ENCODE peak calls at places on chromosomes 7 and 10, in four cellular contexts. H is osteocyte, G is MCF 10A, Z is Calu3. C is an unnamed sample.
A peak's percentile ranks its signal among the peaks of the same experiment; 100 is the strongest.

GRCh38 chr7:14507617-14508016 is 394.9 kb downstream of the DGKB start:
- DNase-seq in G (peak; percentile 99), Z (peak; percentile 64), H (no peak), C (no peak)

GRCh38 chr10:34323197-34323596 is 491.9 kb downstream of the PARD3 start:
- DNase-seq in H (no peak), G (no peak), Z (no peak), C (no peak)

GRCh38 chr7:2405601-2406345 is 2.4 kb downstream of the CHST12 start:
- DNase-seq in Z (no peak), H (no peak), G (no peak), C (peak; percentile 26)

GRCh38 chr10:49610735-49611165 is 640 bp downstream of the SLC18A3 start:
- DNase-seq in G (no peak), H (no peak), Z (no peak), C (no peak)

GRCh38 chr7:30135551-30136271 is 925 bp downstream of the MTURN start:
- DNase-seq in H (peak; percentile 88), Z (peak; percentile 70), G (peak; percentile 41), C (peak; percentile 59)

GRCh38 chr10:24645784-24646183 is 77.9 kb downstream of the ARHGAP21 start:
- DNase-seq in G (no peak), H (no peak), Z (no peak), C (no peak)

GRCh38 chr10:118966131-118967125 is 63.1 kb upstream of the NANOS1 start:
- DNase-seq in G (no peak), H (no peak), Z (no peak), C (no peak)

GRCh38 chr10:114538544-114538906 is 119.5 kb downstream of the ABLIM1 start:
- DNase-seq in G (no peak), Z (peak; percentile 54), H (no peak), C (peak; percentile 24)

GRCh38 chr10:61284222-61284890 is 168.8 kb downstream of the TMEM26 start:
- DNase-seq in H (no peak), G (peak; percentile 63), Z (peak; percentile 16), C (no peak)

GRCh38 chr7:25028370-25028971 is 48.5 kb upstream of the OSBPL3 start:
- DNase-seq in G (peak; percentile 38), Z (peak; percentile 68), H (no peak), C (no peak)

GRCh38 chr7:107972075-107972482 is 30.9 kb downstream of the LAMB1 start:
- DNase-seq in H (no peak), Z (no peak), G (peak; percentile 91), C (no peak)

GRCh38 chr7:81185072-81185471 is 266.2 kb upstream of the SEMA3C start:
- DNase-seq in Z (no peak), G (no peak), H (no peak), C (no peak)

DNA sequence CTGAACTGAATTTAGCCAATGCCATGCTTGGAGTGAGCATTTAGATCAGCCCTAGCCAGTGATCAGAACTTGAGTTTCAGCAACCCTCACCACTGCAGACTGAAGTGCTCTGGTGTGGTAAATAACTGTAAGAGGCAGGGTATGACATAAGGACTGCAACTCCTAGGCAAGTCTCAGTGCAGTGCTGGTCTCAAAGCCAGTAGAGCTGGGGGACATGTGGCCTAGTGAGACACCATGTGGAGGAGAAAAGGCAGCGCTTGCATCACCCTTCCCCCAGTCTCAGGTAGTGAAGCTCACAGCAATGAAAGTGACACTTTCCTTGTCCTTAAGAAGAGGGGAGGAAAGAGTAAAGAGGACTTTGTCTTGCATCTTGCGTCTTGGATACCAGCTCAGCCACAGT is 386.8 kb upstream of the POT1 start:
- DNase-seq in Z (peak; percentile 65), G (peak; percentile 61), H (no peak), C (no peak)
- TF ChIP-seq CTCF in Z (peak; percentile 40), G (peak; percentile 29), H (peak; percentile 37), C (no peak)

DNA sequence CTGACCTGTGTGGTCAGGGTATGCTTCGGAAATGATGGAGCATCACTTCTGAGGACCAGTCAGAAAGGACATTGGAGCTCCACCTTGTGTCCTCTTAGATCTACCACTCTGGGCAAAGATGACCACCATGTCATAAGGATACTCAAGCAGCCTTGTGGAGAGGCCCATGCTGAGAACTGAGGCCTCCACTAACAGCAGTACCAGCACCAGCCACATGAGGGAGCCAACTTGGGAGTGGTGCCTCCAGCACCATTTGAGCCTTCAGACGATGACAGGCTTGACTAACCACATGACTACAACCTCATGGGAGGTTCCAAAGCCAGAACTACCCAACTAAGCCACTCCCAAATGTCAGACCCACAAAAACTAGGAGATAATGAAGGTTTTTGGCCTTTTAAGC is 116.0 kb downstream of the NPTX2 start:
- DNase-seq in H (no peak), Z (peak; percentile 64), G (peak; percentile 61), C (no peak)
- TF ChIP-seq CTCF in H (peak; percentile 34), Z (peak; percentile 30), G (peak; percentile 43), C (no peak)

GRCh38 chr10:85224366-85224960 is 896.1 kb downstream of the CCSER2 start:
- DNase-seq in Z (no peak), H (no peak), G (no peak), C (no peak)

GRCh38 chr10:85225311-85225710 is 896.9 kb downstream of the CCSER2 start:
- DNase-seq in Z (no peak), H (no peak), G (no peak), C (no peak)

DNA sequence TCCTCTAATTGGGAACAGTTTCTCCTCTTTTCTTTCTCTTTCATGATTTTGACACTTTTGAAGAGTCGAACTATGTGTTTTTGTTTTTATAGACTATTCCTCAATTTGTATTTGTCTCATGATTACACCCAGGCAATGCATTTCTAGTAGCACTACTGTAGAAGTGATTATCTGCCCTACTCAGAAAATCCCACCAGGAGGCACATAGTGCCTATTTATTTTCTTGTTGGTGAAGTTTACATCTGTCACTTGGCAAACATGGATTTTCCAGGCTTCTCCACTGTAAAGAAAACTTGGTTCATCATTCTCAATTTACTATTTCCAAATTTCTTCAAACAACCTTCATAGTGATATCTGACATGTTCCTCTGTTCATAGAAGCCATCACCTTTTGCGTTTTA is 893.9 kb downstream of the CCSER2 start:
- DNase-seq in Z (no peak), G (peak; percentile 14), H (no peak), C (no peak)
- TF ChIP-seq CTCF in Z (no peak), G (no peak), H (peak; percentile 6), C (no peak)

GRCh38 chr7:73668103-73668937 is 689 bp downstream of the VPS37D start:
- DNase-seq in H (no peak), G (no peak), Z (no peak), C (no peak)

GRCh38 chr7:73669858-73670385 is 2.3 kb downstream of the VPS37D start:
- DNase-seq in Z (no peak), G (no peak), H (no peak), C (no peak)

GRCh38 chr7:73671317-73671651 is 3.7 kb downstream of the VPS37D start:
- DNase-seq in Z (no peak), H (no peak), G (no peak), C (no peak)

GRCh38 chr7:73669316-73669715 is 1.7 kb downstream of the VPS37D start:
- DNase-seq in H (no peak), G (no peak), Z (no peak), C (no peak)

GRCh38 chr7:73667344-73668102 is at the start of gene VPS37D:
- DNase-seq in H (peak; percentile 98), Z (peak; percentile 92), G (peak; percentile 88), C (peak; percentile 97)
- TF ChIP-seq CTCF in H (peak; percentile 85), Z (peak; percentile 67), G (peak; percentile 95), C (no peak)

DNA sequence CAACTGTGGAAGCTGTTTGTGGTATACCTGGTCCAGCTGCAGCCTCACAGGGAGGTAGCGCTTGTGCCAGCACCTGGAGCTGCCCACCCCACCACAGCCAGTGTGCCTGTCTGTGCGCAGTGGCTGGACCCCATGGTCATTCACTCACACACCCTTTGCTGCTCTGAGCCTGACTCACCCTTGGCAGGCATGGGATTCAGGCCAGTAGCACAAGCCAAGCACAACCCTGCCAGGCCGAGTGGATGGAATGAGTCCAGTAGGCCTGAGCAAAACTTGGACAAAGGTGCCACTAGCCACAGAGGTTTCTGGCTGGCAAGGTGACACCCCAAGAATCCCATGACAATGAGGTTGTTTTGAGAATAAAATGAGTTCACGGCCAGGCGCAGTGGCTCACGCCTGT is 19.0 kb downstream of the RBM48 start:
- DNase-seq in Z (no peak), H (no peak), G (no peak), C (no peak)
- TF ChIP-seq CTCF in Z (no peak), H (no peak), G (no peak), C (no peak)

GRCh38 chr7:121940907-121941306 is 67.9 kb downstream of the PTPRZ1 start:
- DNase-seq in G (no peak), H (no peak), Z (no peak), C (no peak)

GRCh38 chr7:121938429-121938996 is 65.6 kb downstream of the PTPRZ1 start:
- DNase-seq in H (no peak), Z (no peak), G (no peak), C (no peak)

GRCh38 chr7:121945066-121945848 is 72.3 kb downstream of the PTPRZ1 start:
- DNase-seq in H (no peak), G (peak; percentile 60), Z (no peak), C (no peak)

GRCh38 chr7:121945849-121946238 is 72.9 kb downstream of the PTPRZ1 start:
- DNase-seq in Z (no peak), G (peak; percentile 33), H (no peak), C (no peak)

GRCh38 chr7:121941836-121942235 is 68.9 kb downstream of the PTPRZ1 start:
- DNase-seq in G (no peak), H (no peak), Z (no peak), C (no peak)
- TF ChIP-seq CTCF in G (no peak), H (no peak), Z (no peak), C (no peak)

DNA sequence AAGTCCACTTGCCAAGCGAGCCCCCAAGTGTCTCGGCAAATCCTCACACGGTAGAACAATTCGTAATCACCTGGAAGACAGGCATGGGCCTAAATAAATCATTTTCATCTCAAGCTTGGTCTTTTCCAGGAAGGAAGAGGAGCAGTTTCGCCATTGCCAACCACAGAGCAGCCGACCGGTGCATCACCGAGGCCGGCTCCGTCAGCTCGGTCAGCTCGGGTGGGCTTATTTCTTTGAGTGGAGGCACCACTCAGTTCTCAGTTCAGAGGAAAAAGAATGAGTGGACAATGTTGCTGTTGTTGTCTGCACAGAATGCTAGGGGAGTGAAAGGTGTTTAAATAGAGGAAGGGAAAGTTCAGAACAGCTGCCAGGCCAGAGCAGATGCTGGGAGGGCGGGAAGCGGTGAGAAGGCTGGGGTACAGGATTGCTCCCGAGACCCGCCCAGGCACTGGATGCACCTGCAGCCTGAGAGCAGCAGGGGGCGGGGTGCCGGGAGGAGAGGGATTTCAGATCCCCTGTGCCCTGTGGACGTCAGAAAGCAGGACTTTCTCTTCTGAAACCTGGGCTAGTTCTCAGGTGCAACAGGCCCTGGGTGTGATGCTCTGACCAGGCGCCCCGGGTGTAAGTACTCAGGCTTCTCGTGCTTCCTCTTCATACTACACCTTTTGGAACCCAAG is 17.7 kb upstream of the IGFBP3 start:
- DNase-seq in H (no peak), G (no peak), Z (no peak), C (no peak)
- TF ChIP-seq CTCF in H (peak; percentile 14), G (no peak), Z (no peak), C (no peak)

DNA sequence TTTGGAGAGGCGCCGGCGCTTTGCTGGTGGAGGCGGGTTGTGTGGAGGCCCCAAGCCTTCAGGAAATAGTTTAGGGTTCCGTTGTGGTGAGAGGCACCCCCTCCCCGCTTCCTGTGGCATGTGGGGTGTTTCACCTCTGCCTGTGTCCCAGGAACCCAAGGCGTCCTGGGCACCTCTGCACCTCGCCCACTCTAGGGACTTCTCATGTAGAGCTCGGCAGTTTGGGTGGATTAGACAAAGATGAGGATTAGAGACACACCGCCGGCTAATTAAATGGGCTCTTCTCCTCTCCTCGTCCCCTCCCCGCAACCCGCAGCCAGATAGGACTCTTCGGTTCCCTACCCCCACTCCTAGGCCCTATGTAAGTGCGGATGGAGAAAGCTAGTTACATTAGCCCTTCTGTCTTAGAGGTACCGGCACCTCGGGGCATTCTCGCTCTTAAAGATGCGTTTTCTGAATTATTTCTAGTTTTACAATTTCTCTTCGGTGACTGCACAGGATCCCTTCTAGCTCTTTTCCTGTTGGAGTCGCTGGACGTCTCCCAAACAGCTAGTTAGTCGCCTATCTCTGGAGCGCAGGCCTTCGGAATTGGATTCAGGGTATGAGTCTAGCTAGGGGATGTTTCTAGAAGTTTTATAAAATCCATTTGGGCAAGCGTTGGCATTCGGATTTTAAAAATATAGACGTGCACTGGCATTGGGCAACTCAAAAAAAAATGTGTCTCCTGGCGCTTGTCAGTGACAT is 7.8 kb downstream of the PTF1A start:
- DNase-seq in G (no peak), Z (no peak), H (no peak), C (no peak)
- TF ChIP-seq CTCF in G (no peak), Z (no peak), H (no peak), C (no peak)

C was measured in activated B cell treated with CpG ODN at 0.5 μM for 24 hours.